ENCODE peak calls at places on chromosomes 11 and 22, in four cellular contexts. One of them, this sample, is unnamed.

GRCh38 chr11:33808228-33808828 is 34.0 kb upstream of the FBXO3 start:
- DNase-seq in K562: peak
- DNase-seq in sigmoid colon: peak
- DNase-seq in transverse colon: peak
- DNase-seq in this sample: peak

GRCh38 chr11:97860237-97860636 is 1160.5 kb upstream of the CNTN5 start:
- DNase-seq in K562: no peak
- DNase-seq in sigmoid colon: no peak
- DNase-seq in transverse colon: no peak
- DNase-seq in this sample: no peak

GRCh38 chr22:47333625-47334024 is 571.2 kb downstream of the TBC1D22A start:
- DNase-seq in K562: no peak
- DNase-seq in sigmoid colon: no peak
- DNase-seq in transverse colon: no peak
- DNase-seq in this sample: no peak

GRCh38 chr11:1852885-1853284 is at the start of gene LSP1:
- DNase-seq in K562: no peak
- DNase-seq in sigmoid colon: no peak
- DNase-seq in transverse colon: peak
- DNase-seq in this sample: peak

GRCh38 chr11:119373059-119373875 is 8.2 kb downstream of the USP2 start:
- DNase-seq in K562: no peak
- DNase-seq in sigmoid colon: no peak
- DNase-seq in transverse colon: no peak
- DNase-seq in this sample: no peak

GRCh38 chr11:29040489-29040888 is 932.3 kb downstream of the METTL15 start:
- DNase-seq in K562: no peak
- DNase-seq in sigmoid colon: no peak
- DNase-seq in transverse colon: no peak
- DNase-seq in this sample: no peak

GRCh38 chr11:7484645-7485044 is 661 bp upstream of the OLFML1 start:
- DNase-seq in K562: no peak
- DNase-seq in sigmoid colon: no peak
- DNase-seq in transverse colon: no peak
- DNase-seq in this sample: no peak

GRCh38 chr11:76652989-76653673 is 17.4 kb downstream of the LRRC32 start:
- DNase-seq in K562: no peak
- DNase-seq in sigmoid colon: peak
- DNase-seq in transverse colon: no peak
- DNase-seq in this sample: peak

GRCh38 chr11:76588455-76589325 is 81.9 kb downstream of the LRRC32 start:
- DNase-seq in K562: peak
- DNase-seq in sigmoid colon: peak
- DNase-seq in transverse colon: peak
- DNase-seq in this sample: peak

GRCh38 chr11:115939726-115940421 is 435.7 kb upstream of the CADM1 start:
- DNase-seq in K562: no peak
- DNase-seq in sigmoid colon: no peak
- DNase-seq in transverse colon: peak
- DNase-seq in this sample: no peak

GRCh38 chr22:31106651-31107205 is 640 bp downstream of the SELENOM start:
- DNase-seq in K562: no peak
- DNase-seq in sigmoid colon: peak
- DNase-seq in transverse colon: no peak
- DNase-seq in this sample: no peak

GRCh38 chr11:117179048-117179999 is 781 bp downstream of the SIDT2 start:
- DNase-seq in K562: peak
- DNase-seq in sigmoid colon: peak
- DNase-seq in transverse colon: peak
- DNase-seq in this sample: peak

GRCh38 chr11:111409915-111410314 is 30.8 kb upstream of the POU2AF1 start:
- DNase-seq in K562: no peak
- DNase-seq in sigmoid colon: no peak
- DNase-seq in transverse colon: no peak
- DNase-seq in this sample: no peak

GRCh38 chr11:123143921-123144320 is 51.1 kb downstream of the CLMP start:
- DNase-seq in K562: no peak
- DNase-seq in sigmoid colon: no peak
- DNase-seq in transverse colon: no peak
- DNase-seq in this sample: no peak

GRCh38 chr11:16000065-16000464 is 356.3 kb downstream of the SOX6 start:
- DNase-seq in K562: no peak
- DNase-seq in sigmoid colon: no peak
- DNase-seq in transverse colon: no peak
- DNase-seq in this sample: no peak

GRCh38 chr11:8361664-8362210 is 98.1 kb upstream of the LMO1 start:
- DNase-seq in K562: no peak
- DNase-seq in sigmoid colon: no peak
- DNase-seq in transverse colon: no peak
- DNase-seq in this sample: no peak

GRCh38 chr11:1998861-1999260 is 1.2 kb upstream of the H19 start:
- DNase-seq in K562: no peak
- DNase-seq in sigmoid colon: no peak
- DNase-seq in transverse colon: no peak
- DNase-seq in this sample: no peak

GRCh38 chr11:4167758-4168157 is 73.2 kb downstream of the RRM1 start:
- DNase-seq in K562: no peak
- DNase-seq in sigmoid colon: no peak
- DNase-seq in transverse colon: no peak
- DNase-seq in this sample: no peak

GRCh38 chr11:14914536-14914935 is 22.5 kb upstream of the CYP2R1 start:
- DNase-seq in K562: no peak
- DNase-seq in sigmoid colon: no peak
- DNase-seq in transverse colon: no peak
- DNase-seq in this sample: no peak

GRCh38 chr11:8283510-8284272 is 20.0 kb upstream of the LMO1 start:
- DNase-seq in K562: no peak
- DNase-seq in sigmoid colon: peak
- DNase-seq in transverse colon: no peak
- DNase-seq in this sample: no peak

GRCh38 chr22:34579519-34579918 is 486.4 kb upstream of the ISX start:
- DNase-seq in K562: no peak
- DNase-seq in sigmoid colon: no peak
- DNase-seq in transverse colon: no peak
- DNase-seq in this sample: no peak

GRCh38 chr11:117710211-117710610 is 86.8 kb downstream of the DSCAML1 start:
- DNase-seq in K562: no peak
- DNase-seq in sigmoid colon: no peak
- DNase-seq in transverse colon: no peak
- DNase-seq in this sample: no peak

GRCh38 chr11:63832336-63832735 is 6.6 kb upstream of the MARK2 start:
- DNase-seq in K562: no peak
- DNase-seq in sigmoid colon: no peak
- DNase-seq in transverse colon: no peak
- DNase-seq in this sample: no peak

GRCh38 chr22:36329217-36330078 is 58.3 kb downstream of the MYH9 start:
- DNase-seq in K562: peak
- DNase-seq in sigmoid colon: no peak
- DNase-seq in transverse colon: peak
- DNase-seq in this sample: peak

GRCh38 chr11:128691802-128692749 is 1.8 kb upstream of the FLI1 start:
- DNase-seq in K562: no peak
- DNase-seq in sigmoid colon: no peak
- DNase-seq in transverse colon: no peak
- DNase-seq in this sample: no peak
- TF ChIP-seq CTCF in K562: no peak
- TF ChIP-seq CTCF in sigmoid colon: no peak
- TF ChIP-seq CTCF in transverse colon: peak
- TF ChIP-seq CTCF in this sample: no peak

GRCh38 chr11:95647805-95648379 is 141.7 kb downstream of the FAM76B start:
- DNase-seq in K562: no peak
- DNase-seq in sigmoid colon: no peak
- DNase-seq in transverse colon: no peak
- DNase-seq in this sample: no peak

GRCh38 chr11:95652002-95652472 is 137.5 kb downstream of the FAM76B start:
- DNase-seq in K562: peak
- DNase-seq in sigmoid colon: no peak
- DNase-seq in transverse colon: no peak
- DNase-seq in this sample: no peak

GRCh38 chr11:95650271-95650670 is 139.3 kb downstream of the FAM76B start:
- DNase-seq in K562: no peak
- DNase-seq in sigmoid colon: no peak
- DNase-seq in transverse colon: no peak
- DNase-seq in this sample: no peak

GRCh38 chr11:95653099-95653498 is 136.5 kb downstream of the FAM76B start:
- DNase-seq in K562: no peak
- DNase-seq in sigmoid colon: no peak
- DNase-seq in transverse colon: no peak
- DNase-seq in this sample: no peak

DNA sequence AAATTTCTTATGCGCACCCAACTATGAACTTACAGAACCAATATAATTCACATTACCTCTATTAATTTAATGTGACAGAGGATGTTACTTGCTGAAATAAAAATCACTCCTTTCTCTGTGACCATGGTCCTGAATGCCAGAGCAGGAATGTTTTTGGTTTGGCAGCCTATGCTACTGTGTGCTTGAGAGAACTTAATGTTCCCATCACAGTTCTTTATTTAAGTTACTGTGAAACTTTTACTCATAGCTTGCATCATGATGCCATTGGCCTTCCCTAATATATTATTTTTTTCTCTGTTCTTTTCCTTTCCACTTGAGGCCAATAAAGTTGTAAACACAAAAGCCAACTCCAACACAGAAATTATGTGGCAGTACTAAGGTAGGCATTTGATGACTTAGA is 142.2 kb downstream of the FAM76B start:
- DNase-seq in K562: no peak
- DNase-seq in sigmoid colon: peak
- DNase-seq in transverse colon: no peak
- DNase-seq in this sample: no peak
- TF ChIP-seq EP300 in K562: no peak
- TF ChIP-seq EP300 in sigmoid colon: peak
- TF ChIP-seq EP300 in transverse colon: peak
- TF ChIP-seq EP300 in this sample: peak

DNA sequence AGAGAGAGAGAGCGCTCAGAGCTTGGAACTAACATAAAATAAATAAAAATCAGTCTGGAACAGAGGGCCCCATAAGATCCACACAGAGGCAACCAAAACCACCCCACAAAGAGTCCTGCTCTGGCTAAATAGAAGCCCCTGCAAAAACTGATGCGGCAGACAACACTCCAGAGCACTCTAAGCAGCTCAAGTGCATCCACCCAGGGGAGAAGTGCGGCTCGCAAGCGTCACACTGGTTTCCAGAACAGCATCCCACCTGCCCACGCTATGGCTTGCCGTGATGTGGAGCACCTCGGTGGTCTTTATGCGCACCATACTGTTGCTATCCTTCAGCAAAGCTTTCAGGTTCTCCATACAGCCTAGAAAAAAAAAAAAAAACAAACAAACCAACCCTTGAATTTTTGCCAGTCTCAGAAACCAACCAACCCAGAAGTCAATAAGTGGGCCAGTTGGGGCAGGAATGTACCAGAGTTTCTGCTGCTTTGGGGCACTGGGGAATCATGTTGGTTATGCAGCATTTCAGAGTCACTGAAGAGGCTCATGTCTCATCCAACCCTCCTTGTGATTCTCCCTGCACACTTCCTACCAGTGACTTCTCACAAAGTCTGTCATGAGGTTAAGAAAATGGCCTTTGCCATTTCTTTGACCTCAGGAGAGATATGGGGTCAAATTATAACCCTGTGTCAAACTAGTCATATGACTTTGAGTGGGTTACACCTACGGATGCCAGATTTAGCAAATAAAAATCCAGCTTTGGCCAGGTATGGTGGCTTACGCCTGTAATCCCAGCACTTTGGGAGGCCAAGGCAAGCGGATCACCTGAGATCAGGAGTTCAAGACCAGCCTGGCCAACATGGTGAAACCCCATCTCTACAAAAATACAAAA is 3.0 kb downstream of the RSPH14 start:
- DNase-seq in K562: no peak
- DNase-seq in sigmoid colon: no peak
- DNase-seq in transverse colon: no peak
- DNase-seq in this sample: no peak
- TF ChIP-seq POLR2AphosphoS5 in K562: no peak
- TF ChIP-seq POLR2AphosphoS5 in sigmoid colon: no peak
- TF ChIP-seq POLR2AphosphoS5 in transverse colon: no peak
- TF ChIP-seq POLR2AphosphoS5 in this sample: no peak

GRCh38 chr11:130861283-130861682 is 55.0 kb downstream of the SNX19 start:
- DNase-seq in K562: no peak
- DNase-seq in sigmoid colon: no peak
- DNase-seq in transverse colon: no peak
- DNase-seq in this sample: no peak
- TF ChIP-seq CTCF in K562: no peak
- TF ChIP-seq CTCF in sigmoid colon: no peak
- TF ChIP-seq CTCF in transverse colon: no peak
- TF ChIP-seq CTCF in this sample: no peak

GRCh38 chr11:71206186-71206585 is 46.2 kb downstream of the SHANK2 start:
- DNase-seq in K562: no peak
- DNase-seq in sigmoid colon: peak
- DNase-seq in transverse colon: peak
- DNase-seq in this sample: peak
- TF ChIP-seq EP300 in K562: no peak
- TF ChIP-seq EP300 in sigmoid colon: no peak
- TF ChIP-seq EP300 in transverse colon: no peak
- TF ChIP-seq EP300 in this sample: no peak

GRCh38 chr11:71977743-71978418 is 20.8 kb upstream of the IL18BP start:
- DNase-seq in K562: peak
- DNase-seq in sigmoid colon: peak
- DNase-seq in transverse colon: peak
- DNase-seq in this sample: peak
- TF ChIP-seq POLR2AphosphoS5 in K562: no peak
- TF ChIP-seq POLR2AphosphoS5 in sigmoid colon: no peak
- TF ChIP-seq POLR2AphosphoS5 in transverse colon: no peak
- TF ChIP-seq POLR2AphosphoS5 in this sample: peak

DNA sequence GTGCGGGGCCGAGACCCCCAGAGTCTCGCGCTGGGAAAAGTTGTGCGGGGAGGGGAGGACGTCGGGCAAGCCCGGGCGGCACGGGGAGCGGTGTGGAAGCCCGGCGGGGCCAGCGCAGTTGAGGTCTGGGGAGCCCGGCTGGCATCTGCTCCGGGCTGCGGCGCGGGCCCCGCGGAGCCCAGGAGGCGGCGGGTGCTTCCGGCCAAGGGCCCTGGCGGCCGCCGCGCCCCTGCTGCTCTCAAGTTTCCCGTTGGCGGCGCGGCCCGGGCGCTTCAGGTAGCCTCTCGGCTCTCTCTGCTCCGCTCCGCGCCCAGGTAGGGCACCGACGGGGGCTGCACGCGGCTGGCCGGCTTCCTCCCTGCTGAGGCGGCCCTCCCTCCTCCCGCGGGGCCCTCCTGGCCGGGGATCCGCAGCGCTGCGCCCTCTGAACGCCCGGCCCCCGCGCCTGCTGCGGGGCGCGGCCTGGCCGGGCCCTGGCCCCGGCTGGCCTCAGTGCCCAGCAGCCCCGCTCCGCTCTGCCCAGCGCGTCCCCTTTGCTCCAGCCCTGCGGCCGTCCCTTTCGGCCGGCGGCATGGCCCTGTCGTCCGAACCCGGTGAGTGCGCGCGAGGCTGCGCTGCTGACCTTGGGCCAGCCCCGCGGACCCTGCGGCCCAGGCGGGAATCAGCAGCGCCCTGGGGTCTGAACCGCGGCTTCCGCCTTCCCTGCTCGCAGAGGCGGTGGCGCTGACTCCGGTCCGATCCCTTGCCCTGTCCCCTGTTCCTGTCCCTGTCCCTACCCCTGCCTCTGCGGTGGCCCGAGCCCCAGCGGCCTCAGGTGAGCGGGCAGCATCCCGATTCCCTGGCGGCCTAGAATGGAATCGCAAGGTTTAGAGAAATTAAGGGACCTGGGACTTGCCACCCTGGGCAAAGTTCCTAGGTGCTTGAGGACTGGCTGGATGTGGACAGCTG is 4.3 kb upstream of the AMPD3 start:
- DNase-seq in K562: no peak
- DNase-seq in sigmoid colon: no peak
- DNase-seq in transverse colon: peak
- DNase-seq in this sample: peak
- TF ChIP-seq CTCF in K562: no peak
- TF ChIP-seq CTCF in sigmoid colon: peak
- TF ChIP-seq CTCF in transverse colon: peak
- TF ChIP-seq CTCF in this sample: no peak